ENCODE peak calls at places on chromosomes 6 and 20, in six cellular contexts. Q, R, D, L, Z and H are unnamed samples.

GRCh38 chr6:14243617-14244016 is 126.0 kb downstream of the CD83 start:
- DNase-seq in Z (no peak), L (peak), Q (no peak), D (no peak), R (no peak), H (no peak)

GRCh38 chr6:9848094-9848493 is 566.8 kb downstream of the TFAP2A start:
- DNase-seq in D (no peak), L (no peak), Q (no peak), Z (no peak), R (no peak), H (no peak)

GRCh38 chr6:158037771-158038170 is 56.1 kb downstream of the SYNJ2 start:
- DNase-seq in L (no peak), Z (no peak), Q (no peak), R (no peak), D (no peak), H (no peak)

GRCh38 chr20:46681032-46681854 is 8.0 kb downstream of the TP53RK start:
- DNase-seq in L (peak), D (no peak), R (no peak), Z (peak), Q (no peak), H (no peak)

GRCh38 chr6:22600059-22600458 is 30.7 kb downstream of the HDGFL1 start:
- DNase-seq in L (no peak), Q (no peak), Z (no peak), D (no peak), R (no peak), H (no peak)

GRCh38 chr6:163347021-163347446 is 67.5 kb upstream of the QKI start:
- DNase-seq in Q (no peak), L (no peak), R (no peak), D (peak), Z (no peak), H (no peak)

GRCh38 chr20:45322952-45323383 is 14.9 kb upstream of the MATN4 start:
- DNase-seq in R (no peak), L (no peak), Q (no peak), D (peak), Z (peak), H (no peak)

GRCh38 chr20:62766716-62767115 is 29.6 kb upstream of the MRGBP start:
- DNase-seq in Q (no peak), D (peak), Z (peak), R (no peak), L (no peak), H (no peak)

GRCh38 chr6:13913226-13914001 is 11.3 kb upstream of the RNF182 start:
- DNase-seq in Q (no peak), D (no peak), R (no peak), Z (no peak), L (no peak), H (no peak)

GRCh38 chr6:63598251-63599036 is 26.2 kb downstream of the LOC128125822 start:
- DNase-seq in L (peak), Z (peak), R (peak), D (peak), Q (no peak), H (peak)
- H3K4me3 ChIP-seq in L (peak), Z (peak), R (peak), D (peak), Q (peak), H (peak)

GRCh38 chr6:166382933-166383816 is at the start of gene MPC1:
- DNase-seq in L (peak), D (peak), R (peak), Z (peak), Q (peak), H (peak)
- H3K4me3 ChIP-seq in L (peak), D (peak), R (peak), Z (peak), Q (peak), H (peak)

GRCh38 chr20:50932016-50932338 is 740 bp upstream of the ADNP start:
- DNase-seq in R (no peak), D (no peak), L (no peak), Z (no peak), Q (no peak), H (no peak)
- H3K4me3 ChIP-seq in R (peak), D (peak), L (no peak), Z (peak), Q (peak), H (peak)

DNA sequence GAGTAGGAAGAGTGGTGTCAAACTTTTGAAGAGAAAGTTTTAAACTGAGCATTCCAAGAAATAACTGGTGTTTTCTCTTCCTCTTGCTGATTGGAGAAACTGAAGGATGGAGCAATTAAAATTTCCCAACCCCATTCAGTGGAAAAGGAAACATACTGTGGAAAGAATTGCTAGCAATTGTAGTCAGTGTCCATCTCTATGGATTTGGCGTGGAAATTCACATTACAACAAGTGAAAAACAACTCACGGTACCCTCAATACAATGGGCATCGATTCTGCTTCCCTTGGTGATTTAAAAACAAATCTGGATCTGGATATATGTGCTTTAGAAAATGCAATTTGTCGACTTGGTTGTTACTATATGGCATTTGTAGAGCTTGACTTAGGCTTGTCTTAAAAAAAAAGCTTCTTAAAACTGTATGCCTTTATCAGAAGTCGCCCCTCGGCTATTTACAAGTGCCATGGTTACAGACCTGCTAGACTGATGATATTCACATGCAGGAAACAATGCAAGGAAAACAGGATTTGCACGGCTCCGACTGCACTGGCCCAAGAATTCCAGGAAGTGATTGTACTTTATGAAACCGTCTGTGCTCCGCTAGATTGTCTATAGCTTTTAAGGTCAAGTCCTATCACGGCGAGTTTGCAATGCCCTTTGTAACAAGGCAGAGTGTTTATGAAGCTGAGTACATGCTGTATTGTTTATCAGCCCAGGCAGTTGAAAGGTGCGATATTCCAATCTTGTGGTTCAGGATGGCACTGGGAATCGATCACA is 131.7 kb upstream of the PHACTR1 start:
- DNase-seq in D (no peak), L (no peak), Q (no peak), R (no peak), Z (no peak), H (no peak)
- H3K4me3 ChIP-seq in D (no peak), L (no peak), Q (no peak), R (no peak), Z (no peak), H (no peak)